ENCODE peak calls at places on chromosome 16, in seven cellular contexts. U, H, D, X, Q, E and S are unnamed samples.

GRCh38 chr16:3822366-3823045 is 58.0 kb downstream of the CREBBP start:
- DNase-seq in Q (no peak), D (no peak), H (no peak), U (no peak), X (no peak), E (no peak), S (no peak)

GRCh38 chr16:14486520-14487303 is 143.3 kb downstream of the PARN start:
- DNase-seq in H (peak; percentile 97), Q (peak; percentile 88), U (no peak), E (no peak), D (peak; percentile 79), X (no peak), S (peak; percentile 94)

GRCh38 chr16:64507240-64508024 is 614.4 kb downstream of the CDH11 start:
- DNase-seq in E (no peak), D (no peak), X (no peak), H (no peak), Q (no peak), U (no peak), S (no peak)

GRCh38 chr16:56815721-56816120 is 49.3 kb upstream of the SLC12A3 start:
- DNase-seq in U (no peak), E (no peak), H (no peak), Q (no peak), D (no peak), X (no peak), S (no peak)

GRCh38 chr16:14509675-14510132 is 120.4 kb downstream of the PARN start:
- DNase-seq in D (no peak), Q (no peak), H (no peak), U (no peak), X (no peak), E (no peak), S (no peak)

GRCh38 chr16:49458221-49458620 is 84.6 kb downstream of the C16orf78 start:
- DNase-seq in X (no peak), D (no peak), E (no peak), Q (no peak), U (no peak), H (no peak), S (no peak)

GRCh38 chr16:21158208-21159110 is at the start of gene LDAF1:
- DNase-seq in H (peak; percentile 90), Q (peak; percentile 77), D (peak; percentile 94), E (peak; percentile 68), U (peak; percentile 57), X (peak; percentile 72), S (peak; percentile 24)

GRCh38 chr16:49532243-49532870 is 158.8 kb downstream of the C16orf78 start:
- DNase-seq in E (no peak), Q (no peak), D (no peak), H (no peak), X (no peak), U (no peak), S (no peak)

GRCh38 chr16:588639-588888 is 1.3 kb upstream of the RAB40C start:
- DNase-seq in U (peak; percentile 36), X (peak; percentile 57), Q (no peak), D (peak; percentile 50), H (peak; percentile 81), E (peak; percentile 59), S (no peak)

GRCh38 chr16:52558448-52558847 is 11.5 kb upstream of the TOX3 start:
- DNase-seq in E (no peak), X (no peak), U (no peak), D (no peak), H (no peak), Q (no peak), S (no peak)

GRCh38 chr16:19555186-19555937 is at the start of gene VPS35L:
- DNase-seq in D (peak; percentile 94), X (peak; percentile 97), U (peak; percentile 93), E (peak; percentile 95), Q (peak; percentile 97), H (peak; percentile 99), S (peak; percentile 96)

GRCh38 chr16:14576069-14576468 is 54.0 kb downstream of the PARN start:
- DNase-seq in X (no peak), E (no peak), U (no peak), D (no peak), H (no peak), Q (no peak), S (no peak)

GRCh38 chr16:66289051-66289680 is 77.3 kb upstream of the CDH5 start:
- DNase-seq in X (no peak), D (no peak), E (no peak), H (no peak), Q (no peak), U (no peak), S (no peak)

GRCh38 chr16:5036228-5037156 is 2.8 kb upstream of the NAGPA start:
- DNase-seq in E (no peak), H (no peak), X (no peak), U (no peak), D (no peak), Q (no peak), S (no peak)

GRCh38 chr16:4042581-4042980 is 73.7 kb downstream of the ADCY9 start:
- DNase-seq in U (no peak), D (no peak), Q (no peak), E (no peak), H (no peak), X (no peak), S (no peak)

GRCh38 chr16:11429823-11430222 is 84.6 kb downstream of the RMI2 start:
- DNase-seq in U (no peak), H (no peak), Q (no peak), D (peak; percentile 65), E (no peak), X (no peak), S (no peak)

GRCh38 chr16:77223184-77223583 is 24.0 kb downstream of the SYCE1L start:
- DNase-seq in E (no peak), D (no peak), H (peak; percentile 50), U (no peak), X (no peak), Q (no peak), S (no peak)

GRCh38 chr16:11328172-11329079 is 16.8 kb upstream of the RMI2 start:
- DNase-seq in D (peak; percentile 58), E (peak; percentile 22), U (no peak), Q (peak; percentile 86), H (peak; percentile 98), X (no peak), S (peak; percentile 33)

GRCh38 chr16:24980077-24980793 is 34.9 kb downstream of the ARHGAP17 start:
- DNase-seq in D (peak; percentile 28), H (no peak), U (no peak), Q (no peak), X (no peak), E (no peak), S (no peak)

GRCh38 chr16:80619824-80620223 is 79.0 kb downstream of the DYNLRB2 start:
- DNase-seq in U (no peak), D (peak; percentile 15), E (no peak), X (no peak), H (no peak), Q (no peak), S (no peak)

GRCh38 chr16:50941651-50942050 is 199.8 kb downstream of the CYLD start:
- DNase-seq in H (no peak), E (no peak), X (no peak), Q (no peak), U (no peak), D (no peak), S (no peak)

GRCh38 chr16:14528306-14528948 is 101.6 kb downstream of the PARN start:
- DNase-seq in X (no peak), H (no peak), U (no peak), Q (no peak), D (no peak), E (no peak), S (no peak)

GRCh38 chr16:383326-384020 is 1.7 kb upstream of the PGAP6 start:
- DNase-seq in E (no peak), X (peak; percentile 48), Q (no peak), H (no peak), D (peak; percentile 84), U (no peak), S (no peak)

GRCh38 chr16:29321585-29321984 is 84.9 kb downstream of the NPIPB11 start:
- DNase-seq in D (no peak), E (no peak), X (no peak), H (no peak), U (no peak), Q (no peak), S (no peak)

GRCh38 chr16:15960124-15960971 is 10.9 kb downstream of the ABCC1 start:
- DNase-seq in Q (no peak), U (no peak), E (no peak), D (no peak), X (no peak), H (no peak), S (no peak)

GRCh38 chr16:4487955-4488481 is 11.8 kb downstream of the HMOX2 start:
- DNase-seq in D (no peak), Q (peak; percentile 55), X (no peak), U (no peak), H (peak; percentile 72), E (no peak), S (no peak)